ENCODE peak calls at places on chromosome 15, in four cellular contexts. E, X, P and W are unnamed samples.

GRCh38 chr15:50542051-50542450 is 4.4 kb downstream of the USP50 start:
- DNase-seq in X (no peak), E (peak), P (peak), W (no peak)

GRCh38 chr15:74175271-74176191 is 2.0 kb downstream of the ISLR start:
- DNase-seq in P (no peak), E (no peak), X (peak), W (no peak)

GRCh38 chr15:57550640-57551039 is 41.1 kb upstream of the MYZAP start:
- DNase-seq in E (no peak), P (no peak), X (no peak), W (no peak)

GRCh38 chr15:38217181-38217580 is 35.5 kb upstream of the SPRED1 start:
- DNase-seq in P (peak), X (no peak), E (peak), W (no peak)

GRCh38 chr15:92021765-92022164 is 168.3 kb downstream of the SLCO3A1 start:
- DNase-seq in P (no peak), X (no peak), E (no peak), W (no peak)

GRCh38 chr15:95998935-95999334 is 331.6 kb upstream of the NR2F2 start:
- DNase-seq in X (no peak), P (no peak), E (no peak), W (no peak)

GRCh38 chr15:20356444-20357138 is 185.0 kb downstream of the GOLGA6L6 start:
- DNase-seq in E (no peak), P (peak), X (peak), W (no peak)

GRCh38 chr15:75823860-75824613 is 19.2 kb upstream of the UBE2Q2 start:
- DNase-seq in P (no peak), E (no peak), X (no peak), W (no peak)

GRCh38 chr15:75723847-75724660 is 11.4 kb upstream of the CSPG4 start:
- DNase-seq in E (peak), P (peak), X (peak), W (peak)

GRCh38 chr15:24848050-24848449 is 106.7 kb upstream of the SNRPN start:
- DNase-seq in P (peak), X (no peak), E (peak), W (no peak)

GRCh38 chr15:63727542-63727941 is 106.2 kb downstream of the HERC1 start:
- DNase-seq in E (no peak), X (no peak), P (no peak), W (no peak)

GRCh38 chr15:92810418-92811138 is 89.5 kb upstream of the CHD2 start:
- DNase-seq in X (no peak), P (peak), E (peak), W (no peak)

GRCh38 chr15:43150171-43150929 is 17.0 kb downstream of the TMEM62 start:
- DNase-seq in P (peak), E (peak), X (no peak), W (no peak)

GRCh38 chr15:90201150-90201943 is at the start of gene SEMA4B:
- DNase-seq in E (peak), X (no peak), P (peak), W (no peak)

GRCh38 chr15:22944651-22945050 is 35.5 kb downstream of the CYFIP1 start:
- DNase-seq in E (no peak), X (no peak), P (no peak), W (no peak)

GRCh38 chr15:77528290-77528967 is 104.3 kb downstream of the LINGO1 start:
- DNase-seq in X (no peak), P (no peak), E (no peak), W (no peak)

GRCh38 chr15:81282911-81283310 is 41.0 kb downstream of the STARD5 start:
- DNase-seq in E (no peak), X (no peak), P (no peak), W (no peak)

GRCh38 chr15:50358805-50359204 is 3.8 kb upstream of the GABPB1 start:
- DNase-seq in E (peak), X (no peak), P (peak), W (no peak)

GRCh38 chr15:73383310-73384185 is 14.8 kb upstream of the HCN4 start:
- DNase-seq in E (no peak), P (no peak), X (no peak), W (no peak)

GRCh38 chr15:91864669-91865068 is 11.2 kb downstream of the SLCO3A1 start:
- DNase-seq in E (no peak), X (peak), P (no peak), W (no peak)

GRCh38 chr15:96889734-96890480 is 559.4 kb downstream of the NR2F2 start:
- DNase-seq in X (no peak), E (no peak), P (peak), W (no peak)

GRCh38 chr15:74793135-74794028 is 11.5 kb downstream of the CSK start:
- DNase-seq in P (peak), E (no peak), X (no peak), W (no peak)

GRCh38 chr15:93040288-93041158 is 48.5 kb downstream of the RGMA start:
- DNase-seq in E (no peak), X (no peak), P (no peak), W (no peak)

GRCh38 chr15:36571301-36571700 is 8.1 kb upstream of the CDIN1 start:
- DNase-seq in P (no peak), E (peak), X (no peak), W (no peak)

GRCh38 chr15:60682115-60682514 is 203.2 kb upstream of the ICE2 start:
- DNase-seq in E (peak), P (peak), X (no peak), W (no peak)

GRCh38 chr15:93451265-93451664 is 362.3 kb upstream of the RGMA start:
- DNase-seq in X (no peak), P (no peak), E (no peak), W (no peak)

GRCh38 chr15:77944002-77944867 is 133.3 kb downstream of the TBC1D2B start:
- DNase-seq in X (peak), E (peak), P (peak), W (peak)

GRCh38 chr15:71103102-71103676 is 12.1 kb upstream of the THSD4 start:
- DNase-seq in X (peak), E (no peak), P (peak), W (no peak)
- TF ChIP-seq CTCF in X (peak), E (peak), P (peak), W (no peak)

GRCh38 chr15:98272586-98272985 is 312.1 kb downstream of the ARRDC4 start:
- DNase-seq in P (no peak), X (no peak), E (no peak), W (no peak)
- TF ChIP-seq CTCF in P (no peak), X (no peak), E (no peak), W (no peak)

DNA sequence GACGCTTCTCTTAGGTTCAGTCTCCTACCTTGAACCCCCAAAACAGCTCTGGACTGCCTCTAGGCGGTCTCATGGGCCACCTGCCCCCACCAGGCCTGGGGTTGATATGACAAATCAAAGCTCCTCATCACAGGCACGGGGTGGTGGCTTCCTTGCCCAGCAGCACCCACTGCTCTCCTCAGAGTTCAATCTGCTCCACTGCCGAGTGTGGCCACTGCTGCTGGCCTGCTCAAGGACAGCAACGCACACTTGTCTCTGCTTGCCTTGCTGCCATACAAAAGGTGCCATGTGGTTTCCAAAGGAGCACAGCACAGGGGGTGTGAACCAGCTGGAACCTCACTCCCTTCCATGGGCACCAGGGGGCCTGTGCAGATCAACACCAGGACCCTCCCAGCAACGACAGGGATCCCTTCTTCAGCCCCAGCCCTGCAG is 10.2 kb downstream of the KBTBD13 start:
- DNase-seq in P (peak), X (no peak), E (no peak), W (no peak)
- TF ChIP-seq CTCF in P (peak), X (no peak), E (no peak), W (no peak)

GRCh38 chr15:62125763-62126162 is 39.3 kb downstream of the C2CD4B start:
- DNase-seq in P (peak), E (no peak), X (no peak), W (no peak)
- TF ChIP-seq CTCF in P (peak), E (peak), X (no peak), W (no peak)

DNA sequence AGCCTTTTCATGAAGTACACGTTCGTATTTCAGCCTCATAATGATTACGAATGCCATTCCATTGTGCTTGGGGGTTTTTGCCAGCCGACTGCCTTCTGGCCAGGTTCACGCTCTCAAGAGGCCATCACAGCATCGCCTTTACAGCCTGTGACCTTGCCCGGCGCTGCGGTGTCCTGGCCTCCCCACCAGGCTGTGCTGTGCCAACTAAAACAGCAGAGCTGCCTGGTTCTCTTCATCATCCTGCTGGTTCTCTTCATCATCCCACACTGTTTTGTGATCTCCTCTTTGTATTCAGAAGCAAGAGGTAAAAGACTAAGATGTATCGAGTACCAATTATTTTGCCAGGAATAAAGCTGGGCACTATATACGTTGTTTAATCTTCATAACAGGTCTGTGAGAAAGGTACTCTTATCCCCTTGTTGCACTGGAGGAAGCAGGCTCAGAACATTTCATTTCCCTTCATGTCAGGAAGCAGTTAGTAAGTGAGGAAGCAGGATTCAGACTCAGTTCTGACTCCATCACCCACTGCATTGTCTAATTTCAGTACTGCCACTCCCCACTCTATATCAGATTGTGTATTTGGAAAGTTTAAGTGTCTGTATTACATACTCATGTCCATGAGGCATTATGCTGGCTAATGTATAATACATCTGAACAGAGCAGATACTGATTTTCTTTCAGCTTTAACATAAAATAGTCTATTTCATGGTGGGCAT is 92.7 kb downstream of the LRRC28 start:
- DNase-seq in P (no peak), X (no peak), E (no peak), W (no peak)
- TF ChIP-seq CTCF in P (peak), X (no peak), E (no peak), W (no peak)

GRCh38 chr15:52483712-52484111 is 45.0 kb downstream of the MYO5A start:
- DNase-seq in P (peak), X (no peak), E (peak), W (no peak)
- TF ChIP-seq CTCF in P (no peak), X (no peak), E (no peak), W (no peak)

DNA sequence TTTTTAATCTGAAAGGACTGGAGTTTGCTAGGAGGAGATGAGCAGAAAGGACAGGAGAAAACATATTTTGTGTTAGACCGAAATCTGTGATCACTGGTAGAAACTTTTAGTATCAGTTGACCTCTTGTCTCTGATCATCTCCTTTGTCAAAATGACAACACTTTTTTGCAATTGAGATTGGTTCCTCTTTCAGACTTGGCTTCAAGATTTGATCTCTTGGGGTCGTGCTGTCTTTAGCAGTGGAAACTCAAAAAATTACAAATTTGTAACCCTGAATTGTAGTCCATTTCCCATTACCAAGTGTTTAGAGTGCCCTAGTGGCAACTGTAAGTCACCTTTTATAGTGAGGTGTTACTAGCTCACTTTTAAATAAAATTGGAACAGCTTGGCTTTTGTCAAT is 107.4 kb downstream of the KLHL25 start:
- DNase-seq in E (no peak), P (no peak), X (no peak), W (no peak)
- TF ChIP-seq CTCF in E (no peak), P (no peak), X (no peak), W (no peak)

GRCh38 chr15:40308844-40309189 is 1.1 kb upstream of the PLCB2 start:
- DNase-seq in E (no peak), X (no peak), P (no peak), W (no peak)

GRCh38 chr15:40309344-40309862 is 1.7 kb upstream of the PLCB2 start:
- DNase-seq in X (no peak), P (no peak), E (no peak), W (no peak)

GRCh38 chr15:40306908-40307307 is 827 bp downstream of the PLCB2 start:
- DNase-seq in X (no peak), P (no peak), E (no peak), W (no peak)

GRCh38 chr15:40306371-40306770 is 1.4 kb downstream of the PLCB2 start:
- DNase-seq in X (no peak), P (no peak), E (no peak), W (no peak)

DNA sequence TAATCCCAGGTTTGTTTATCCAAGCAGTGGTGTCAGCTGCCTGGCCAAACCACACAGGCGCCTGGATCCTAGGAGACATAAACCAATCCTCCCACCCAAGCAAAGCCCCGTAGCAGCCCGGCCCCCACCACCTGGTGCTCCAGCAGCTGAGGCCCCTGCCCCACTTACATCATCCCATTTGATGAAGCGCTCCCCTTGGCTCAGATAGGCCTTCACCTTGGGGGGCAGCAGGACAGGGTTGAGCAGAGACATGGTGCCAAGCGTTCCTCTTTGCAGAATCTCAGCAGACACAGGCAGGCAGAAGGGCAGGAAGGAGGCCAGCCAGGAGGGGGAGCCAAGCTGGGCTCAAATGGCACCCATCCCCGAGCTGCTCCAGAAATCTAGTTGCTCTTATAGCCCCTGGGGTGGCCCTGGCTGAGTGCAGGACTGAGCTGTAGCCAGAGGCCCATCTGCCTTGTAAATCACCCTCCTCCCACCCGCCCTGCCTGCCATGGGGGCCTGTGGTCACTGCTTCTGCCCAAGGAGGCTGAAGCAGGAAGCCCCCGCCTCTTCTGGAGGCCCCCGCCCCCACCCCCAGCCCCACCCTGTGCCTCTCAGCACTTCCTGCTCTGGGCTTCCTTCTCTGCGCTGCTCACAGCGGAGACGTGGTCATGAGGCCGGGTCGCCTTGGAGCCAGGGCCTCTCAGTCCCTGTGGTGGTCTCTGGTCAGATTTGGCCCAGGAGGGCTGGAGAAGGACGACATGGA is at the start of gene PLCB2:
- DNase-seq in E (no peak), P (no peak), X (no peak), W (no peak)
- TF ChIP-seq CTCF in E (no peak), P (peak), X (no peak), W (no peak)

GRCh38 chr15:80252281-80252619 is 237 bp upstream of the CTXND1 start:
- DNase-seq in P (no peak), E (no peak), X (no peak), W (no peak)
- TF ChIP-seq CTCF in P (no peak), E (no peak), X (no peak), W (no peak)

DNA sequence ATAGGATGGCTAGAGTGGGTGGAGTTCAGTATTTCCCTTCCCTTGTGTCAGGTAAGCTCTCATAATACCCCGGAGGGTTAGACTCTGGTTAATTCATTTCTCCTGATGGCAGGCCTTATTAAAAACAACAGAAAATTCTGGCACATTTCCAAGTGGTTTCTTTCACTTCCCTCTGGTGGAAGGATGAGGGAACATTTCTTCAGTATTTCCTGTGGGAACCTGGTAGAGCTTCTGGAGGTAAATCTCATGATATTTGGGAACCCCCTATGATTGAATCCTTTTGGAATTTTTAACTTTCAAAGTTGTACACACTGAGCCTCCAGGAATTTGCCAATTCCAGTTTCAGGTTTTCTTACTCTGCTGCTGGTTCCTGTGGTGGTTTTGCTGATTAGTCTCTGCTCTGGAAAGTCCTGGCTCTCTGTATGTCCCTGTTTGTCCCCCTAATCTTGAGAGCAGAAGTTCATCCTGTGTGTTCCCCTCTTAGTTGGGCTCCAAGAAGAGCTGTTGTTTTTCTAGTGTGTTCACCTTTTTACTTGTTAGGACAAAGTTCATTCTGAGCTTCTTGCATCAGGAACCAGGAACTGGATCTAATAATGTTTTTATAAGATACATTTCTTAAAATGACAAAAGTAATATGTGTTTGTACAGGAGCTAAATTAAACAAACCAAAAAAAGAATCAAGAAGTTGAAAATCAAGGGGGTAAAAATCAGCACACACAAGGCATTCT is 12.1 kb downstream of the CHRNA7 start:
- DNase-seq in X (no peak), E (no peak), P (peak), W (no peak)
- TF ChIP-seq CTCF in X (no peak), E (no peak), P (no peak), W (no peak)